ENCODE peak calls at places on chromosome 21, in seven cellular contexts. One of them, this sample, is unnamed.

GRCh38 chr21:35469446-35469845 is 420.3 kb upstream of the RUNX1 start:
- DNase-seq in esophagus squamous epithelium: no peak
- DNase-seq in adrenal gland: no peak
- DNase-seq in stomach: no peak
- DNase-seq in thyroid gland: no peak
- DNase-seq in heart right ventricle: no peak
- DNase-seq in uterus: no peak
- DNase-seq in this sample: no peak

GRCh38 chr21:34881894-34882371 is 167.2 kb downstream of the RUNX1 start:
- DNase-seq in adrenal gland: no peak
- DNase-seq in thyroid gland: no peak
- DNase-seq in heart right ventricle: no peak
- DNase-seq in stomach: no peak
- DNase-seq in uterus: no peak
- DNase-seq in esophagus squamous epithelium: no peak
- DNase-seq in this sample: no peak

GRCh38 chr21:26148834-26149354 is 21.7 kb downstream of the APP start:
- DNase-seq in esophagus squamous epithelium: no peak
- DNase-seq in heart right ventricle: no peak
- DNase-seq in uterus: no peak
- DNase-seq in stomach: no peak
- DNase-seq in thyroid gland: peak; percentile 59
- DNase-seq in adrenal gland: no peak
- DNase-seq in this sample: no peak

GRCh38 chr21:35007348-35007747 is 41.8 kb downstream of the RUNX1 start:
- DNase-seq in stomach: no peak
- DNase-seq in heart right ventricle: no peak
- DNase-seq in uterus: no peak
- DNase-seq in adrenal gland: no peak
- DNase-seq in esophagus squamous epithelium: no peak
- DNase-seq in thyroid gland: no peak
- DNase-seq in this sample: no peak

GRCh38 chr21:35075546-35075945 is 26.4 kb upstream of the RUNX1 start:
- DNase-seq in heart right ventricle: no peak
- DNase-seq in adrenal gland: peak; percentile 62
- DNase-seq in esophagus squamous epithelium: no peak
- DNase-seq in uterus: no peak
- DNase-seq in thyroid gland: no peak
- DNase-seq in stomach: no peak
- DNase-seq in this sample: no peak

GRCh38 chr21:39593522-39593921 is 19.2 kb upstream of the B3GALT5 start:
- DNase-seq in thyroid gland: no peak
- DNase-seq in stomach: no peak
- DNase-seq in uterus: no peak
- DNase-seq in esophagus squamous epithelium: no peak
- DNase-seq in heart right ventricle: no peak
- DNase-seq in adrenal gland: no peak
- DNase-seq in this sample: no peak

GRCh38 chr21:21156919-21157318 is 158.7 kb downstream of the NCAM2 start:
- DNase-seq in esophagus squamous epithelium: no peak
- DNase-seq in heart right ventricle: no peak
- DNase-seq in uterus: no peak
- DNase-seq in adrenal gland: no peak
- DNase-seq in thyroid gland: no peak
- DNase-seq in stomach: no peak
- DNase-seq in this sample: no peak

GRCh38 chr21:24658926-24659325 is 948.4 kb downstream of the MRPL39 start:
- DNase-seq in thyroid gland: no peak
- DNase-seq in esophagus squamous epithelium: no peak
- DNase-seq in heart right ventricle: no peak
- DNase-seq in stomach: no peak
- DNase-seq in adrenal gland: no peak
- DNase-seq in uterus: no peak
- DNase-seq in this sample: no peak

GRCh38 chr21:41914965-41915364 is 35.8 kb upstream of the PRDM15 start:
- DNase-seq in adrenal gland: no peak
- DNase-seq in stomach: no peak
- DNase-seq in heart right ventricle: no peak
- DNase-seq in uterus: no peak
- DNase-seq in esophagus squamous epithelium: no peak
- DNase-seq in thyroid gland: no peak
- DNase-seq in this sample: no peak

GRCh38 chr21:45102391-45102932 is 28.1 kb downstream of the ADARB1 start:
- DNase-seq in heart right ventricle: no peak
- DNase-seq in stomach: peak; percentile 38
- DNase-seq in esophagus squamous epithelium: no peak
- DNase-seq in uterus: no peak
- DNase-seq in thyroid gland: no peak
- DNase-seq in adrenal gland: peak; percentile 41
- DNase-seq in this sample: no peak
- H3K27me3 ChIP-seq in heart right ventricle: no peaks in the 10 kb centered on the region
- H3K27me3 ChIP-seq in stomach: no peaks in the 10 kb centered on the region
- H3K27me3 ChIP-seq in esophagus squamous epithelium: no peaks in the 10 kb centered on the region
- H3K27me3 ChIP-seq in uterus: no peaks in the 10 kb centered on the region
- H3K27me3 ChIP-seq in thyroid gland: no peaks in the 10 kb centered on the region
- H3K27me3 ChIP-seq in adrenal gland: no peaks in the 10 kb centered on the region
- H3K27me3 ChIP-seq in this sample: no peaks in the 10 kb centered on the region

DNA sequence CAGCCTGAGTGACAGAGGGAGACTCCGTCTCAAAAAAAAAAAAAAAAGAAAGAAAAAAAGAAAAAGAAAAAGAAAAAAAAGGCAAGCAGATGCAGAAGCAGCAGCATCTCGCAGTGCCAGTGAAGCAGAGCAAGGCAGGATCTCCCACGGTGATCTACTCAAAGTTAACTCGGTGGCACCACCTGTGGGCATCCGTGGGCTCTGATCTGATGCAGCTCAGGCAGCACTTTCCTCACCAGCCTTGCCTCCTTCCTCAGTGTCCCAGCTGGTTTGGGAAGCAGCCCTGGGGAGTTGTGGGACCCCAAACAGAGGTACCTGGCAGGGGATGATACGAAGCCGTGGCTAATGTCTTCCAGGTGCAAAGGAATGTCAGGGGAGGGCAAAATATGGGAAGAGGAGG is 104.3 kb upstream of the KRTAP19-8 start:
- DNase-seq in thyroid gland: no peak
- DNase-seq in stomach: no peak
- DNase-seq in esophagus squamous epithelium: no peak
- DNase-seq in uterus: no peak
- DNase-seq in adrenal gland: no peak
- DNase-seq in heart right ventricle: no peak
- DNase-seq in this sample: no peak
- TF ChIP-seq CTCF in thyroid gland: no peak
- TF ChIP-seq CTCF in stomach: no peak
- TF ChIP-seq CTCF in esophagus squamous epithelium: no peak
- TF ChIP-seq CTCF in uterus: no peak
- TF ChIP-seq CTCF in adrenal gland: no peak
- TF ChIP-seq CTCF in heart right ventricle: no peak
- TF ChIP-seq CTCF in this sample: no peak

GRCh38 chr21:44791993-44792392 is 9.6 kb downstream of the UBE2G2 start:
- DNase-seq in stomach: no peak
- DNase-seq in esophagus squamous epithelium: no peak
- DNase-seq in thyroid gland: no peak
- DNase-seq in heart right ventricle: no peak
- DNase-seq in adrenal gland: no peak
- DNase-seq in uterus: no peak
- DNase-seq in this sample: no peak
- H3K27ac ChIP-seq in stomach: no peak overlapping the region
- H3K27ac ChIP-seq in esophagus squamous epithelium: no peak overlapping the region
- H3K27ac ChIP-seq in thyroid gland: no peak overlapping the region
- H3K27ac ChIP-seq in heart right ventricle: no peak overlapping the region
- H3K27ac ChIP-seq in adrenal gland: no peak overlapping the region
- H3K27ac ChIP-seq in uterus: no peak overlapping the region
- H3K27ac ChIP-seq in this sample: no peak overlapping the region

GRCh38 chr21:33031152-33031551 is 5.4 kb downstream of the OLIG2 start:
- DNase-seq in adrenal gland: no peak
- DNase-seq in thyroid gland: no peak
- DNase-seq in esophagus squamous epithelium: no peak
- DNase-seq in uterus: no peak
- DNase-seq in stomach: no peak
- DNase-seq in heart right ventricle: no peak
- DNase-seq in this sample: no peak

GRCh38 chr21:33032434-33033047 is 6.8 kb downstream of the OLIG2 start:
- DNase-seq in adrenal gland: no peak
- DNase-seq in uterus: no peak
- DNase-seq in esophagus squamous epithelium: no peak
- DNase-seq in thyroid gland: no peak
- DNase-seq in stomach: no peak
- DNase-seq in heart right ventricle: no peak
- DNase-seq in this sample: no peak

GRCh38 chr21:33030633-33031032 is 4.9 kb downstream of the OLIG2 start:
- DNase-seq in thyroid gland: no peak
- DNase-seq in uterus: no peak
- DNase-seq in esophagus squamous epithelium: no peak
- DNase-seq in adrenal gland: no peak
- DNase-seq in stomach: no peak
- DNase-seq in heart right ventricle: no peak
- DNase-seq in this sample: no peak

GRCh38 chr21:33029975-33030461 is 4.3 kb downstream of the OLIG2 start:
- DNase-seq in uterus: no peak
- DNase-seq in stomach: no peak
- DNase-seq in heart right ventricle: no peak
- DNase-seq in thyroid gland: no peak
- DNase-seq in esophagus squamous epithelium: no peak
- DNase-seq in adrenal gland: no peak
- DNase-seq in this sample: no peak

DNA sequence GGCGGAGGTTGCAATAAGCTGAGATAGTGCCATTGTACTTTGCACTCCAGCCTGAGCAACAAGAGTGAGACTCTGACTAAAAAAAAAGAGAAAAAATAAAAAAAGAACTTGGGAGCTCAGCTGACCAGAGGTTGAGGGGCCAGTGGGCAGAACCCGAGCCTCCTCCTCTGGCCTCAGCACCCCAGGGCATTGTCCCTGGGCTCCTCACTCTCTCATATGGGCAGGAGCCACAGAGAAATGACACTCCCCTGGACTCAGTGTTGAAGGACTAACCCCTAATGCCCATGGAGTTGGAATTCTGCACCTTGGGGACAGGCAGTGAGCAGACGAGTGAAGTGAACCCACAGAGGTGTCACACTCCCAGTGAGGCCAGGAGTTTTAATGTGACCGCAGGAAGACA is 5.8 kb downstream of the OLIG2 start:
- DNase-seq in adrenal gland: no peak
- DNase-seq in esophagus squamous epithelium: no peak
- DNase-seq in heart right ventricle: no peak
- DNase-seq in uterus: no peak
- DNase-seq in thyroid gland: no peak
- DNase-seq in stomach: no peak
- DNase-seq in this sample: no peak
- H3K27me3 ChIP-seq in adrenal gland: peaks cover 89% of the 10 kb centered on the region
- H3K27me3 ChIP-seq in esophagus squamous epithelium: peaks cover 99% of the 10 kb centered on the region
- H3K27me3 ChIP-seq in heart right ventricle: peaks cover 98% of the 10 kb centered on the region
- H3K27me3 ChIP-seq in uterus: no peaks in the 10 kb centered on the region
- H3K27me3 ChIP-seq in thyroid gland: peaks cover 16% of the 10 kb centered on the region
- H3K27me3 ChIP-seq in stomach: peaks cover 34% of the 10 kb centered on the region
- H3K27me3 ChIP-seq in this sample: no peaks in the 10 kb centered on the region

GRCh38 chr21:44314128-44314527 is 14.3 kb downstream of the PFKL start:
- DNase-seq in adrenal gland: no peak
- DNase-seq in heart right ventricle: no peak
- DNase-seq in thyroid gland: no peak
- DNase-seq in stomach: no peak
- DNase-seq in esophagus squamous epithelium: no peak
- DNase-seq in uterus: no peak
- DNase-seq in this sample: peak; percentile 74
- TF ChIP-seq CTCF in adrenal gland: no peak
- TF ChIP-seq CTCF in heart right ventricle: no peak
- TF ChIP-seq CTCF in thyroid gland: no peak
- TF ChIP-seq CTCF in stomach: no peak
- TF ChIP-seq CTCF in esophagus squamous epithelium: no peak
- TF ChIP-seq CTCF in uterus: no peak
- TF ChIP-seq CTCF in this sample: no peak

This sample was measured in upper lobe of left lung.